ENCODE peak calls at places on chromosomes 5 and 9, in ten cellular contexts. C, D, T, B, Y, V, S, X, N and P are unnamed samples.

GRCh38 chr5:133406208-133406607 is 206.1 kb downstream of the FSTL4 start:
- DNase-seq in C (no peak), D (no peak), T (no peak), B (no peak), Y (no peak), V (no peak), S (no peak), X (no peak), N (no peak), P (no peak)

GRCh38 chr5:176743828-176744583 is 66.4 kb upstream of the UNC5A start:
- DNase-seq in C (no peak), D (no peak), T (no peak), B (no peak), Y (no peak), V (no peak), S (no peak), X (no peak), N (no peak), P (no peak)

GRCh38 chr9:134707731-134708671 is 66.4 kb downstream of the COL5A1 start:
- DNase-seq in C (no peak), D (no peak), T (no peak), B (no peak), Y (no peak), V (no peak), S (no peak), X (no peak), N (no peak), P (peak; percentile 59)

GRCh38 chr5:154221371-154221896 is 30.9 kb downstream of the GALNT10 start:
- DNase-seq in C (no peak), D (peak; percentile 29), T (peak; percentile 93), B (peak; percentile 84), Y (no peak), V (no peak), S (peak; percentile 36), X (peak; percentile 74), N (no peak), P (peak; percentile 65)

GRCh38 chr5:52892242-52892878 is 96.8 kb upstream of the ITGA2 start:
- DNase-seq in C (no peak), D (no peak), T (no peak), B (no peak), Y (no peak), V (peak; percentile 18), S (no peak), X (no peak), N (no peak), P (no peak)

GRCh38 chr5:179762781-179763176 is 30.2 kb downstream of the MAML1 start:
- DNase-seq in C (no peak), D (no peak), T (peak; percentile 14), B (peak; percentile 32), Y (no peak), V (no peak), S (peak; percentile 32), X (peak; percentile 35), N (no peak), P (no peak)

GRCh38 chr9:26462213-26462612 is 430.4 kb downstream of the CAAP1 start:
- DNase-seq in C (peak; percentile 13), D (no peak), T (peak; percentile 1), B (no peak), Y (no peak), V (peak; percentile 0), S (peak; percentile 0), X (no peak), N (peak; percentile 15), P (no peak)

GRCh38 chr5:7146886-7147285 is 249.1 kb upstream of the ADCY2 start:
- DNase-seq in C (no peak), D (no peak), T (no peak), B (no peak), Y (no peak), V (no peak), S (no peak), X (no peak), N (no peak), P (no peak)

GRCh38 chr5:149429839-149430721 is 51.0 kb upstream of the IL17B start:
- DNase-seq in C (no peak), D (no peak), T (no peak), B (peak; percentile 75), Y (no peak), V (peak; percentile 84), S (no peak), X (no peak), N (no peak), P (peak; percentile 89)

GRCh38 chr9:127915801-127916664 is 808 bp downstream of the ST6GALNAC4 start:
- DNase-seq in C (no peak), D (no peak), T (no peak), B (no peak), Y (no peak), V (no peak), S (no peak), X (no peak), N (no peak), P (peak; percentile 44)

GRCh38 chr5:37774912-37775483 is 64.8 kb downstream of the GDNF start:
- DNase-seq in C (no peak), D (no peak), T (no peak), B (peak; percentile 11), Y (peak; percentile 56), V (peak; percentile 13), S (peak; percentile 57), X (no peak), N (no peak), P (no peak)

GRCh38 chr5:147743686-147744332 is 38.7 kb downstream of the JAKMIP2 start:
- DNase-seq in C (no peak), D (no peak), T (no peak), B (peak; percentile 22), Y (no peak), V (no peak), S (peak; percentile 99), X (no peak), N (no peak), P (no peak)

GRCh38 chr5:34658023-34658422 is 1.9 kb downstream of the RAI14 start:
- DNase-seq in C (no peak), D (no peak), T (peak; percentile 61), B (peak; percentile 21), Y (peak; percentile 34), V (peak; percentile 10), S (peak; percentile 67), X (no peak), N (no peak), P (no peak)

GRCh38 chr5:34656700-34657549 is 797 bp downstream of the RAI14 start:
- DNase-seq in C (no peak), D (peak; percentile 7), T (no peak), B (peak; percentile 31), Y (no peak), V (no peak), S (peak; percentile 21), X (no peak), N (no peak), P (peak; percentile 60)

GRCh38 chr5:34660444-34660843 is 4.3 kb downstream of the RAI14 start:
- DNase-seq in C (no peak), D (no peak), T (peak; percentile 98), B (peak; percentile 45), Y (no peak), V (no peak), S (no peak), X (peak; percentile 89), N (no peak), P (no peak)

GRCh38 chr5:34657550-34657921 is 1.4 kb downstream of the RAI14 start:
- DNase-seq in C (no peak), D (no peak), T (peak; percentile 50), B (peak; percentile 76), Y (peak; percentile 33), V (peak; percentile 16), S (peak; percentile 11), X (no peak), N (no peak), P (peak; percentile 64)

GRCh38 chr5:34659168-34659567 is 3.0 kb downstream of the RAI14 start:
- DNase-seq in C (no peak), D (no peak), T (no peak), B (no peak), Y (no peak), V (no peak), S (no peak), X (no peak), N (no peak), P (no peak)
- H3K4me3 ChIP-seq in C (no peak overlapping the region), D (no peak overlapping the region), T (no peak overlapping the region), B (no peak overlapping the region), Y (no peak overlapping the region), V (no peak overlapping the region), S (no peak overlapping the region), X (no peak overlapping the region), N (no peak overlapping the region), P (no peak overlapping the region)

DNA sequence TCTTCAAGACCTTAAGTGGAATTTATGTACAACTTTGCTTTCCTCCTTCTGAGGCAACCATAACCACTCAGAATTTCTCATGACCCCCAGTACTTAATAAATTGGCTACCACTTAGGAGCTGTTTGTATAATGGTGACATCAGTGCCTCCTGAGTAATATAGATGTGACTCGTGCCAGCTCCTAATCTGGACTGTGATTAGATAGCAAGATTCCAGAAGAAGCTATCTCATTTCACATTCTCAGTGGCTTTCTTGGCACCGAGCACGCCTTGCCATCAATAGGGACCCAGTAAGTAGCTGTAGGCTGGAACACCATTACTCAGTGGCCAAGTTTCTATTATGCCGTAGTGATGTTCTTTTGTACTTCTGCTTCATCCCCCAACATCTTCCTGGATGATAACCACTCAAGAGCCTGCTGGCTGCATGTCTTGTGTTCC is 228.8 kb downstream of the CD180 start:
- DNase-seq in C (no peak), D (no peak), T (no peak), B (peak; percentile 61), Y (no peak), V (no peak), S (no peak), X (no peak), N (no peak), P (peak; percentile 26)
- H3K4me3 ChIP-seq in C (no peak overlapping the region), D (no peak overlapping the region), T (no peak overlapping the region), B (no peak overlapping the region), Y (no peak overlapping the region), V (no peak overlapping the region), S (no peak overlapping the region), X (no peak overlapping the region), N (no peak overlapping the region), P (no peak overlapping the region)

GRCh38 chr5:34707451-34708107 is 51.5 kb downstream of the RAI14 start:
- DNase-seq in C (no peak), D (no peak), T (no peak), B (no peak), Y (no peak), V (no peak), S (peak; percentile 36), X (no peak), N (no peak), P (no peak)
- H3K4me3 ChIP-seq in C (no peak overlapping the region), D (no peak overlapping the region), T (no peak overlapping the region), B (no peak overlapping the region), Y (no peak overlapping the region), V (no peak overlapping the region), S (no peak overlapping the region), X (no peak overlapping the region), N (no peak overlapping the region), P (no peak overlapping the region)

DNA sequence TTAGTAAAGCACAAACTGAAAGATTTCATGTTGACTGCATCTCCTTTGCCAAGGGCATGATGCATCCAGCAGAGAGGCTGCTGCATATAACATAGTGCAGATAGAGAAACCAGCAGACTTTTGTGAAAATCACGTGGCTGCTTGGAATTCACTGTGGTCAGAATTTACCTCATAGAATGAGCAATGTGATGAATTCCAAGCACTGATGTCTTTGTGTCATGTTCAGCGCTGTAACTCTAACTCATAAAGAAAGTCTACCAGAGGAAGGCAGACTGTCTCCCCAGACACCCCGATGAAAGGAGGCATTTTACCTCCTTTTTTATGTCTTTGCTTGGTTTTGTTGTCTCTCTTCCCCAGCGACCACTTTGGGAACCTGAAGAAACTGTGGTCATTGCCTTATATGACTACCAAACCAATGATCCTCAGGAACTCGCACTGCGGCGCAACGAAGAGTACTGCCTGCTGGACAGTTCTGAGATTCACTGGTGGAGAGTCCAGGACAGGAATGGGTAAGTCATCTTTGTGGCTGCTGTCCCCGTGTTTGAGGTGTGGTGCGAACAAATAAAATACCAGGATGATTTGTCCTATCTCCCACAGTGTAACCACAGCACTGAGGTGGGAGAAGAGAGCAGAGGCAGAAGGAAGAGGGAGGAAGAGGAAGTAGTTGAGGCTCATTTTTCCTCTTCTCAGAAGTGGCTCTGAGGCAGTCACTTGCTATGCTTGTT is 42.0 kb downstream of the ITK start:
- DNase-seq in C (no peak), D (no peak), T (peak; percentile 67), B (peak; percentile 42), Y (no peak), V (no peak), S (no peak), X (no peak), N (no peak), P (no peak)
- H3K4me3 ChIP-seq in C (no peak overlapping the region), D (no peak overlapping the region), T (no peak overlapping the region), B (no peak overlapping the region), Y (no peak overlapping the region), V (no peak overlapping the region), S (no peak overlapping the region), X (no peak overlapping the region), N (no peak overlapping the region), P (no peak overlapping the region)